ENCODE peak calls at places on chromosomes 16 and 17, in seven cellular contexts. One of them, this sample, is unnamed.

GRCh38 chr16:5841934-5842333 is 744.3 kb upstream of the EEF2KMT start:
- DNase-seq in AG04450: no peak
- DNase-seq in lung: no peak
- DNase-seq in cardiac muscle cell: no peak
- DNase-seq in psoas muscle: no peak
- DNase-seq in esophagus muscularis mucosa: no peak
- DNase-seq in heart right ventricle: no peak
- DNase-seq in this sample: no peak

GRCh38 chr17:350706-351435 is 1.7 kb downstream of the RPH3AL start:
- DNase-seq in AG04450: no peak
- DNase-seq in lung: peak; percentile 87
- DNase-seq in cardiac muscle cell: no peak
- DNase-seq in psoas muscle: peak; percentile 92
- DNase-seq in esophagus muscularis mucosa: peak; percentile 94
- DNase-seq in heart right ventricle: peak; percentile 83
- DNase-seq in this sample: peak; percentile 91

GRCh38 chr17:79036609-79037008 is 12.6 kb downstream of the C1QTNF1 start:
- DNase-seq in AG04450: peak; percentile 78
- DNase-seq in lung: no peak
- DNase-seq in cardiac muscle cell: no peak
- DNase-seq in psoas muscle: no peak
- DNase-seq in esophagus muscularis mucosa: no peak
- DNase-seq in heart right ventricle: no peak
- DNase-seq in this sample: no peak

GRCh38 chr16:11016993-11017392 is 72.6 kb downstream of the CLEC16A start:
- DNase-seq in AG04450: no peak
- DNase-seq in lung: peak; percentile 60
- DNase-seq in cardiac muscle cell: no peak
- DNase-seq in psoas muscle: peak; percentile 84
- DNase-seq in esophagus muscularis mucosa: peak; percentile 94
- DNase-seq in heart right ventricle: peak; percentile 69
- DNase-seq in this sample: peak; percentile 63

GRCh38 chr17:50465635-50466034 is 3.0 kb downstream of the CHAD start:
- DNase-seq in AG04450: no peak
- DNase-seq in lung: no peak
- DNase-seq in cardiac muscle cell: no peak
- DNase-seq in psoas muscle: no peak
- DNase-seq in esophagus muscularis mucosa: no peak
- DNase-seq in heart right ventricle: no peak
- DNase-seq in this sample: no peak

GRCh38 chr16:22314661-22315626 is 17.7 kb downstream of the POLR3E start:
- DNase-seq in AG04450: no peak
- DNase-seq in lung: no peak
- DNase-seq in cardiac muscle cell: no peak
- DNase-seq in psoas muscle: no peak
- DNase-seq in esophagus muscularis mucosa: no peak
- DNase-seq in heart right ventricle: no peak
- DNase-seq in this sample: no peak

GRCh38 chr16:72787519-72788268 is 260.2 kb downstream of the ZFHX3 start:
- DNase-seq in AG04450: peak; percentile 56
- DNase-seq in lung: peak; percentile 71
- DNase-seq in cardiac muscle cell: peak; percentile 69
- DNase-seq in psoas muscle: peak; percentile 74
- DNase-seq in esophagus muscularis mucosa: peak; percentile 93
- DNase-seq in heart right ventricle: peak; percentile 53
- DNase-seq in this sample: peak; percentile 85

GRCh38 chr16:72990003-72990521 is 57.9 kb downstream of the ZFHX3 start:
- DNase-seq in AG04450: peak; percentile 20
- DNase-seq in lung: peak; percentile 58
- DNase-seq in cardiac muscle cell: no peak
- DNase-seq in psoas muscle: peak; percentile 95
- DNase-seq in esophagus muscularis mucosa: peak; percentile 95
- DNase-seq in heart right ventricle: peak; percentile 51
- DNase-seq in this sample: peak; percentile 93

GRCh38 chr17:67435122-67435521 is 58.0 kb downstream of the PITPNC1 start:
- DNase-seq in AG04450: no peak
- DNase-seq in lung: no peak
- DNase-seq in cardiac muscle cell: no peak
- DNase-seq in psoas muscle: no peak
- DNase-seq in esophagus muscularis mucosa: no peak
- DNase-seq in heart right ventricle: no peak
- DNase-seq in this sample: no peak

GRCh38 chr17:19935169-19935568 is 42.5 kb downstream of the AKAP10 start:
- DNase-seq in AG04450: no peak
- DNase-seq in lung: no peak
- DNase-seq in cardiac muscle cell: no peak
- DNase-seq in psoas muscle: no peak
- DNase-seq in esophagus muscularis mucosa: no peak
- DNase-seq in heart right ventricle: no peak
- DNase-seq in this sample: no peak

GRCh38 chr17:40610359-40610758 is 37.3 kb downstream of the SMARCE1 start:
- DNase-seq in AG04450: no peak
- DNase-seq in lung: no peak
- DNase-seq in cardiac muscle cell: no peak
- DNase-seq in psoas muscle: no peak
- DNase-seq in esophagus muscularis mucosa: peak; percentile 45
- DNase-seq in heart right ventricle: no peak
- DNase-seq in this sample: no peak

GRCh38 chr17:62705116-62705515 is 77.6 kb downstream of the MRC2 start:
- DNase-seq in AG04450: no peak
- DNase-seq in lung: no peak
- DNase-seq in cardiac muscle cell: peak; percentile 44
- DNase-seq in psoas muscle: no peak
- DNase-seq in esophagus muscularis mucosa: no peak
- DNase-seq in heart right ventricle: no peak
- DNase-seq in this sample: no peak

GRCh38 chr16:85781685-85782370 is 17.5 kb downstream of the EMC8 start:
- DNase-seq in AG04450: no peak
- DNase-seq in lung: no peak
- DNase-seq in cardiac muscle cell: no peak
- DNase-seq in psoas muscle: peak; percentile 79
- DNase-seq in esophagus muscularis mucosa: no peak
- DNase-seq in heart right ventricle: peak; percentile 66
- DNase-seq in this sample: no peak

GRCh38 chr17:77437017-77437416 is 296.2 kb downstream of the SEC14L1 start:
- DNase-seq in AG04450: peak; percentile 61
- DNase-seq in lung: no peak
- DNase-seq in cardiac muscle cell: no peak
- DNase-seq in psoas muscle: no peak
- DNase-seq in esophagus muscularis mucosa: no peak
- DNase-seq in heart right ventricle: peak; percentile 71
- DNase-seq in this sample: no peak

GRCh38 chr16:27506771-27507170 is 42.9 kb downstream of the GTF3C1 start:
- DNase-seq in AG04450: no peak
- DNase-seq in lung: no peak
- DNase-seq in cardiac muscle cell: no peak
- DNase-seq in psoas muscle: no peak
- DNase-seq in esophagus muscularis mucosa: no peak
- DNase-seq in heart right ventricle: no peak
- DNase-seq in this sample: no peak

GRCh38 chr16:14658063-14658462 is 25.3 kb downstream of the BFAR start:
- DNase-seq in AG04450: no peak
- DNase-seq in lung: no peak
- DNase-seq in cardiac muscle cell: no peak
- DNase-seq in psoas muscle: no peak
- DNase-seq in esophagus muscularis mucosa: no peak
- DNase-seq in heart right ventricle: no peak
- DNase-seq in this sample: no peak

GRCh38 chr16:70713342-70713741 is 27.5 kb upstream of the MTSS2 start:
- DNase-seq in AG04450: no peak
- DNase-seq in lung: no peak
- DNase-seq in cardiac muscle cell: no peak
- DNase-seq in psoas muscle: no peak
- DNase-seq in esophagus muscularis mucosa: no peak
- DNase-seq in heart right ventricle: no peak
- DNase-seq in this sample: no peak

GRCh38 chr16:70715113-70715711 is 29.4 kb upstream of the MTSS2 start:
- DNase-seq in AG04450: peak; percentile 92
- DNase-seq in lung: peak; percentile 61
- DNase-seq in cardiac muscle cell: no peak
- DNase-seq in psoas muscle: peak; percentile 99
- DNase-seq in esophagus muscularis mucosa: no peak
- DNase-seq in heart right ventricle: peak; percentile 80
- DNase-seq in this sample: peak; percentile 94

GRCh38 chr16:70715860-70716357 is 30.1 kb upstream of the MTSS2 start:
- DNase-seq in AG04450: no peak
- DNase-seq in lung: no peak
- DNase-seq in cardiac muscle cell: no peak
- DNase-seq in psoas muscle: no peak
- DNase-seq in esophagus muscularis mucosa: no peak
- DNase-seq in heart right ventricle: no peak
- DNase-seq in this sample: no peak

GRCh38 chr16:70713781-70714180 is 27.9 kb upstream of the MTSS2 start:
- DNase-seq in AG04450: no peak
- DNase-seq in lung: no peak
- DNase-seq in cardiac muscle cell: no peak
- DNase-seq in psoas muscle: no peak
- DNase-seq in esophagus muscularis mucosa: no peak
- DNase-seq in heart right ventricle: no peak
- DNase-seq in this sample: no peak

DNA sequence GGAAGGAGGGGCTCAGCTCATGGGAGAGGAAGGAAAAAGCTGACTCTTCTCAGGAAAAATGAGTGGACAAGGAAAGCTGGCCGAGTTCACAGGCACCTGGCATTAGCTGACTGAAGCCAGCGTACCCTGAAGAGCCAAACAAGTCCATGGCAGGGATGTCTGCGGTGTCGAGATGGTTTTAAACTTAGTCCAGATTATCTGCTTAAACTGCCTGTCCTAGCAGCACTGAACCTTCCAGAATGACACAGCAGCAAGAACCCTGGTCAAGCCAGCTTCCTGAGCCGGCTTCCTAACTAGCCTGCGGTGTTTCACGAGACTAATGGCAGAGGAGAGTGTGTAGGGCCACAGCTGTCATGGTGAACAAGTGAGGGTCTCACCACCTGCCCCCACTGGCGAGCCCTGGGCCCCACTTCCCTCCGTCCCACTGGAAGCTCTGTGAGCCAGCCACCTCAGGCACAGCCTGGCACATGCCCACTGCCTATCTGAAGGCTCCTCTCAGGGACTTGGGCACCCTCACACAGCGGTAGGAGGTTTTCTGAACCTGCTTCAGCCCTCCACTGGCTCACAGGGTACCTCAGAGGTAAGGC is 28.8 kb upstream of the MTSS2 start:
- DNase-seq in AG04450: no peak
- DNase-seq in lung: no peak
- DNase-seq in cardiac muscle cell: no peak
- DNase-seq in psoas muscle: no peak
- DNase-seq in esophagus muscularis mucosa: no peak
- DNase-seq in heart right ventricle: no peak
- DNase-seq in this sample: no peak
- TF ChIP-seq CTCF in AG04450: no peak
- TF ChIP-seq CTCF in lung: no peak
- TF ChIP-seq CTCF in cardiac muscle cell: no peak
- TF ChIP-seq CTCF in psoas muscle: no peak
- TF ChIP-seq CTCF in esophagus muscularis mucosa: no peak
- TF ChIP-seq CTCF in heart right ventricle: no peak
- TF ChIP-seq CTCF in this sample: no peak

GRCh38 chr16:89173629-89173921 is 2.0 kb downstream of the CDH15 start:
- DNase-seq in AG04450: no peak
- DNase-seq in lung: no peak
- DNase-seq in cardiac muscle cell: no peak
- DNase-seq in psoas muscle: no peak
- DNase-seq in esophagus muscularis mucosa: no peak
- DNase-seq in heart right ventricle: no peak
- DNase-seq in this sample: no peak
- H3K27ac ChIP-seq in AG04450: no peak overlapping the region
- H3K27ac ChIP-seq in lung: no peak overlapping the region
- H3K27ac ChIP-seq in cardiac muscle cell: no peak overlapping the region
- H3K27ac ChIP-seq in psoas muscle: peak overlapping the region; percentile 95
- H3K27ac ChIP-seq in esophagus muscularis mucosa: no peak overlapping the region
- H3K27ac ChIP-seq in heart right ventricle: no peak overlapping the region
- H3K27ac ChIP-seq in this sample: no peak overlapping the region

DNA sequence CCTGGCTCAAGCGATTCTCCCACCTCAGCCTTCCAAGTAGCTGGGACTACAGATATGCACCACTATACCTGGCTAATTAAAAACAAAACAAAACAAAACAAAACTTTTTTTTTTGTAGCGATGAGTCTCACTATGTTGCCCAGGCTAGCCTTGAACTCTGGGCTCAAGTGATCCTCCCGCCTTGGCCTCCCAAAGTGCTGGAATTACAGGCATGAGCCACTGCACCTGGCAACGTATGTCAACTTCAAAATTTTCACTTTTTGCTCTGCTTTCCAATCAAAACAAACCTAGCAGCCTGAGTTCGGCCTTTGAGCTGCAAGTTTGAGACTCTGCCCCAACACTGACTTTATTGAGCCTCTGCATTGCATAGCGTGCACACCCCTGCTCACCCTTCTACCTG is 4.5 kb upstream of the RAI1 start:
- DNase-seq in AG04450: no peak
- DNase-seq in lung: no peak
- DNase-seq in cardiac muscle cell: no peak
- DNase-seq in psoas muscle: no peak
- DNase-seq in esophagus muscularis mucosa: no peak
- DNase-seq in heart right ventricle: no peak
- DNase-seq in this sample: no peak
- H3K27me3 ChIP-seq in AG04450: peaks cover 6% of the 10 kb centered on the region
- H3K27me3 ChIP-seq in lung: no peaks in the 10 kb centered on the region
- H3K27me3 ChIP-seq in cardiac muscle cell: peaks cover 30% of the 10 kb centered on the region
- H3K27me3 ChIP-seq in psoas muscle: no peaks in the 10 kb centered on the region
- H3K27me3 ChIP-seq in esophagus muscularis mucosa: no peaks in the 10 kb centered on the region
- H3K27me3 ChIP-seq in heart right ventricle: no peaks in the 10 kb centered on the region
- H3K27me3 ChIP-seq in this sample: no peaks in the 10 kb centered on the region

GRCh38 chr17:56481654-56482053 is 111.8 kb upstream of the NOG start:
- DNase-seq in AG04450: no peak
- DNase-seq in lung: no peak
- DNase-seq in cardiac muscle cell: peak; percentile 53
- DNase-seq in psoas muscle: no peak
- DNase-seq in esophagus muscularis mucosa: no peak
- DNase-seq in heart right ventricle: no peak
- DNase-seq in this sample: no peak

GRCh38 chr17:56482229-56482628 is 111.3 kb upstream of the NOG start:
- DNase-seq in AG04450: no peak
- DNase-seq in lung: no peak
- DNase-seq in cardiac muscle cell: no peak
- DNase-seq in psoas muscle: no peak
- DNase-seq in esophagus muscularis mucosa: no peak
- DNase-seq in heart right ventricle: no peak
- DNase-seq in this sample: no peak

GRCh38 chr17:56475121-56475520 is 118.4 kb upstream of the NOG start:
- DNase-seq in AG04450: no peak
- DNase-seq in lung: no peak
- DNase-seq in cardiac muscle cell: no peak
- DNase-seq in psoas muscle: no peak
- DNase-seq in esophagus muscularis mucosa: no peak
- DNase-seq in heart right ventricle: no peak
- DNase-seq in this sample: no peak

DNA sequence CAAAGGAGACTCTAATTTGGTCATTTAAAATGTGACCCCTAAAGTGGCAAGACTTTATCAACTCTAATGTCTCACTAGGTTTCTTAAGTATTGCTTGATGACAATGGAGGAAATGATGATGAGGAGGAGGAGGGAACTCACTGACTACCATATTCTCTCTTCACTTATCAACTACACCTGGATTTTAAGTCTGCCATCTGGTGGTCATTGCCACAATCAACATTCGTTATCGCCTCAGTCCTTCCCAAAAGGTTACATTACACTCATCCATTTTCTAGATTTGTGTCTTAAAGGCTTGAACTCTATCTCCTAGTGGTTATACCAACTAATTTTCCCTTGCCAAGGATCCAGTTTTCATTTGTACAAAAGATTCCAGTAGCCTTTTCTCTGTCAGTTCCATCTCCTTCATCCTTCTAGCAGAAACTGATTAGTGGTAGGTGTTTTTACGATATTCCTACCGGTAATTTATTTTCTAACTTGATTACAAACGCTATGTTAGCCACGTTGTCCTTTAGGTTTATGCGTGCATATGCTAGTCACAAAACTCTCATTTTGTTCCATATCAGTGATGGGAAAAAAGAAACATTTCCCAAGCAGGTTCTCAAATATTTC is 114.6 kb upstream of the NOG start:
- DNase-seq in AG04450: no peak
- DNase-seq in lung: no peak
- DNase-seq in cardiac muscle cell: peak; percentile 39
- DNase-seq in psoas muscle: no peak
- DNase-seq in esophagus muscularis mucosa: no peak
- DNase-seq in heart right ventricle: no peak
- DNase-seq in this sample: no peak
- TF ChIP-seq CTCF in AG04450: peak; percentile 57
- TF ChIP-seq CTCF in lung: peak; percentile 10
- TF ChIP-seq CTCF in cardiac muscle cell: peak; percentile 14
- TF ChIP-seq CTCF in psoas muscle: peak; percentile 56
- TF ChIP-seq CTCF in esophagus muscularis mucosa: peak; percentile 34
- TF ChIP-seq CTCF in heart right ventricle: no peak
- TF ChIP-seq CTCF in this sample: peak; percentile 54

This sample was measured in right atrium auricular region.